ENCODE peak calls at places on chromosomes 11 and 22, in nine cellular contexts. Q, N, V, T, D, Y, C, S and O are unnamed samples.

GRCh38 chr11:6404341-6405038 is 14.2 kb downstream of the SMPD1 start:
- DNase-seq in Q (no peak), N (no peak), V (no peak), T (no peak), D (no peak), Y (no peak), C (no peak), S (peak; percentile 25), O (no peak)

GRCh38 chr11:61158691-61159381 is 2.4 kb downstream of the VPS37C start:
- DNase-seq in Q (peak; percentile 87), N (no peak), V (no peak), T (no peak), D (peak; percentile 62), Y (no peak), C (no peak), S (peak; percentile 82), O (peak; percentile 98)

GRCh38 chr11:126487711-126488110 is 132.2 kb downstream of the ST3GAL4 start:
- DNase-seq in Q (no peak), N (no peak), V (no peak), T (no peak), D (no peak), Y (no peak), C (no peak), S (no peak), O (no peak)

GRCh38 chr11:95111923-95112540 is 22.4 kb downstream of the ENDOD1 start:
- DNase-seq in Q (no peak), N (no peak), V (no peak), T (no peak), D (no peak), Y (no peak), C (no peak), S (no peak), O (no peak)

GRCh38 chr22:38422615-38423511 is 32.1 kb downstream of the KCNJ4 start:
- DNase-seq in Q (no peak), N (no peak), V (no peak), T (no peak), D (no peak), Y (no peak), C (no peak), S (no peak), O (no peak)

GRCh38 chr11:7548659-7549283 is 35.0 kb downstream of the PPFIBP2 start:
- DNase-seq in Q (no peak), N (peak; percentile 66), V (no peak), T (no peak), D (no peak), Y (no peak), C (peak; percentile 27), S (no peak), O (no peak)

GRCh38 chr22:20980938-20981722 is 967 bp upstream of the LZTR1 start:
- DNase-seq in Q (no peak), N (peak; percentile 45), V (no peak), T (no peak), D (no peak), Y (no peak), C (no peak), S (no peak), O (no peak)

GRCh38 chr11:20980736-20981135 is 311.4 kb downstream of the NELL1 start:
- DNase-seq in Q (no peak), N (no peak), V (no peak), T (no peak), D (no peak), Y (no peak), C (no peak), S (no peak), O (peak; percentile 31)

GRCh38 chr11:16981651-16982194 is 32.5 kb downstream of the PLEKHA7 start:
- DNase-seq in Q (peak; percentile 55), N (no peak), V (peak; percentile 52), T (no peak), D (peak; percentile 5), Y (no peak), C (peak; percentile 32), S (peak; percentile 47), O (peak; percentile 71)

GRCh38 chr22:47625013-47625385 is 862.5 kb downstream of the TBC1D22A start:
- DNase-seq in Q (no peak), N (no peak), V (peak; percentile 40), T (no peak), D (no peak), Y (no peak), C (no peak), S (no peak), O (no peak)

GRCh38 chr11:27317751-27318150 is 45.3 kb downstream of the CCDC34 start:
- DNase-seq in Q (peak; percentile 39), N (no peak), V (no peak), T (no peak), D (peak; percentile 50), Y (no peak), C (peak; percentile 54), S (peak; percentile 64), O (no peak)

GRCh38 chr11:82902880-82903279 is 1.3 kb downstream of the DDIAS start:
- DNase-seq in Q (no peak), N (no peak), V (no peak), T (no peak), D (no peak), Y (no peak), C (no peak), S (no peak), O (no peak)

GRCh38 chr11:133961890-133962289 is 5.1 kb upstream of the IGSF9B start:
- DNase-seq in Q (no peak), N (no peak), V (no peak), T (no peak), D (no peak), Y (no peak), C (no peak), S (no peak), O (no peak)
- H3K4me3 ChIP-seq in Q (no peak overlapping the region), N (no peak overlapping the region), V (no peak overlapping the region), T (no peak overlapping the region), D (no peak overlapping the region), Y (no peak overlapping the region), C (no peak overlapping the region), S (no peak overlapping the region), O (no peak overlapping the region)

GRCh38 chr11:19279455-19279854 is 38.7 kb upstream of the E2F8 start:
- DNase-seq in Q (no peak), N (no peak), V (no peak), T (no peak), D (no peak), Y (no peak), C (peak; percentile 16), S (no peak), O (no peak)
- TF ChIP-seq CTCF in Q (no peak), N (no peak), V (no peak), T (no peak), D (no peak), Y (no peak), C (no peak), S (peak; percentile 4), O (no peak)

GRCh38 chr22:39470462-39471335 is 13.9 kb downstream of the MGAT3 start:
- DNase-seq in Q (no peak), N (no peak), V (no peak), T (no peak), D (no peak), Y (no peak), C (no peak), S (no peak), O (no peak)
- H3K4me3 ChIP-seq in Q (no peak overlapping the region), N (no peak overlapping the region), V (no peak overlapping the region), T (no peak overlapping the region), D (no peak overlapping the region), Y (no peak overlapping the region), C (no peak overlapping the region), S (no peak overlapping the region), O (peak overlapping the region; percentile 59)

DNA sequence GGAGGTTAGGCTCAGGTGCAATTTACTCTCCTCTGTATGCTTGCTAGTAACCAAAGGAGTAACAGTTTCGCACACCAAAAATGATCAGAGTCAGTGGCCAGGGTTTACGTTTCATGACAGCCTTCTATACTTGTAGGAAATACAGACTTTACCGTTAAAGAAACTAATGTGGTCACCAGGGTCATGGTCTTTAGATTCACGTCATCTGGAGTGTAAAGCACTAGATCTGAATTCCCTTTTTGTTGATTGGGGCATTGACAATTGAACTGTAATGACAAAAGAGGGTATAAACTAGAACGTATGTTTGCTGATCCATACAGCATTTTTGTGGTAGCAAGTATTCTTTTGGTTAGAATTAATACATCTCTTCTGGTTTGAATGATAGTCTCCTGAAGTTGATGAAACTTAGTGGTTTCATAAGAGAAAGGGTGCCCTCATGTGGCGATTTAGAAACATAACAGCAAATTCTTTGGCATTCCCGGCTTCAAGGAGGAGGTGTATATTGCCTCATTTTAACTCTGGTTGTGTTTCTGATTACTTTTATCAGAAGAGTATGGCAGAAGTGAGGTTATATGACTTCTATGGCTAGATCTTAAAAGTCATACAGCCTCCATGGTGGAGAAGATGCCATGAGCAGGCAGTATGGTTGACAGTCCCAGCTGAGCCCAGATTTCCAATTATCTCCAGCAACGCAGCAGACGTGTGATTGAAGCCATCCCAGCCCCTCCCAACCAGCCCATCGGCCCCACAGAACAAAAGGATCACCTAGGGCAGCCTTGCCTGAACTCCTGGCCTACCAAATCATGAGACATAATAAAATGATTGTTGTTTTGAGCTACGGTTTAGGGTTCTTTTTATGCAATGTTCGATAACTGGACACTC is 35.1 kb downstream of the MMP7 start:
- DNase-seq in Q (peak; percentile 94), N (no peak), V (no peak), T (no peak), D (peak; percentile 91), Y (peak; percentile 73), C (peak; percentile 86), S (peak; percentile 95), O (peak; percentile 69)
- TF ChIP-seq CTCF in Q (peak; percentile 58), N (peak; percentile 60), V (peak; percentile 84), T (peak; percentile 76), D (peak; percentile 55), Y (peak; percentile 75), C (peak; percentile 69), S (peak; percentile 59), O (peak; percentile 68)

DNA sequence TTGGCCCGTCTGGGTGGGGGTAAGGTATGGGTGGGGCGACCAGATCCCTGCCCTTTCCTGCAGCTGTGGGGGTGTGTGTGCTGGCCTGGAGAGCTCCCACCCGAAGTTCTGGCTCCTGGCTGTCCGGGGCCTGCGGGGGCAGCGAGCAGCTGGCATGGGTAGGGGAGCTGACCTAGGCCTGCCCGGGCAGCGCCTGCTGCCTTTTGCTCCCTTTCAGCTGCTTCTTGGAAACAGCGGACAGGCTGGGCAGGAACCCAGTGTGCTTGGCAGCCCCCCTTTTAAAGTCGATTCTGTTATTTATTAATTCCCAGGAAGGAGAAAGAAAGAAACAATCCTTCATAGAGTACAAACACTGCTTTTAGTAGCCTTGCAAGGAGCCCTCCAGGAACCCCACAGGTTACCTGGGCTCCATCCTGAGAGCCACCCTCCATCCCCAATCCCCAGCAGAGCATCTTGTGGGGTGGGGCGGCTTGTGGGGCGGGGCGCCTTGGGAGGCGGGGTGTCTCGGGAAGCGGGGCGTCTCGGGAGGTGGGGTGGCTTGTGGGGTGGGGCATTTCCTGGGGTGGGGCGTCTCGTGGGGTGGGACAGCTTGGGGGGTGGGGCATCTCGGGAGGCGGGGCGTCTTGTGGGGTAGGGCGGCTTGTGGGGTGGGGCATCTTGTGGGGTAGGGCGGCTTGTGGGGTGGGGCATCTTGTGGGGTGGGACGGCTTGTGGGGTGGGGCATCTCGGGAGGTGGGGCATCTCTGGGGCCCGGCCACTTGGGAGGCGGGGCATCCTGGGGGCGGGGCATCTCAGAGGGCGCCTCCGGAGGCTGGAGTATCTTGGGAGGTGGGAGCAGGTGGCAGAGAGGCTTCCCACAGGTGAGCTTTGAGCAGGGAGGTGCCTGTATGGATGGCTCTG is 7.0 kb downstream of the CD81 start:
- DNase-seq in Q (no peak), N (no peak), V (no peak), T (no peak), D (no peak), Y (no peak), C (no peak), S (no peak), O (no peak)
- H3K4me3 ChIP-seq in Q (no peak overlapping the region), N (no peak overlapping the region), V (no peak overlapping the region), T (peak overlapping the region; percentile 3), D (peak overlapping the region; percentile 7), Y (no peak overlapping the region), C (no peak overlapping the region), S (no peak overlapping the region), O (no peak overlapping the region)

GRCh38 chr11:19730373-19730772 is 17.7 kb downstream of the NAV2 start:
- DNase-seq in Q (no peak), N (no peak), V (peak; percentile 92), T (no peak), D (no peak), Y (no peak), C (no peak), S (no peak), O (no peak)
- TF ChIP-seq CTCF in Q (no peak), N (no peak), V (no peak), T (no peak), D (no peak), Y (no peak), C (no peak), S (no peak), O (no peak)